ENCODE peak calls at places on chromosomes 4 and X, in six cellular contexts. One of them, this sample, is unnamed. For H3K9me3, the result is how much of the 10 kb centered on the place peaks cover.

GRCh38 chr4:99818661-99819060 is 2.0 kb downstream of the DAPP1 start:
- DNase-seq in IMR-90: no peak
- DNase-seq in naive thymus-derived CD4-positive, alpha-beta T cell: no peak
- DNase-seq in PC-3: no peak
- DNase-seq in HCT116: no peak
- DNase-seq in H9: no peak
- DNase-seq in this sample: no peak

GRCh38 chr4:121950680-121951569 is 935 bp downstream of the TRPC3 start:
- DNase-seq in IMR-90: peak
- DNase-seq in naive thymus-derived CD4-positive, alpha-beta T cell: no peak
- DNase-seq in PC-3: no peak
- DNase-seq in HCT116: no peak
- DNase-seq in H9: peak
- DNase-seq in this sample: no peak

GRCh38 chr4:13143704-13144103 is 340.4 kb downstream of the RAB28 start:
- DNase-seq in IMR-90: no peak
- DNase-seq in naive thymus-derived CD4-positive, alpha-beta T cell: no peak
- DNase-seq in PC-3: no peak
- DNase-seq in HCT116: no peak
- DNase-seq in H9: no peak
- DNase-seq in this sample: no peak

GRCh38 chr4:153151535-153152452 is 52.4 kb upstream of the TRIM2 start:
- DNase-seq in IMR-90: peak
- DNase-seq in naive thymus-derived CD4-positive, alpha-beta T cell: no peak
- DNase-seq in PC-3: peak
- DNase-seq in HCT116: no peak
- DNase-seq in H9: peak
- DNase-seq in this sample: peak

GRCh38 chr4:86894465-86894864 is 2.2 kb upstream of the C4orf36 start:
- DNase-seq in IMR-90: peak
- DNase-seq in naive thymus-derived CD4-positive, alpha-beta T cell: no peak
- DNase-seq in PC-3: peak
- DNase-seq in HCT116: no peak
- DNase-seq in H9: no peak
- DNase-seq in this sample: no peak

GRCh38 chr4:30720656-30721352 is 635 bp downstream of the PCDH7 start:
- DNase-seq in IMR-90: peak
- DNase-seq in naive thymus-derived CD4-positive, alpha-beta T cell: no peak
- DNase-seq in PC-3: peak
- DNase-seq in HCT116: no peak
- DNase-seq in H9: peak
- DNase-seq in this sample: no peak

GRCh38 chr4:76108467-76109181 is 34.1 kb downstream of the ART3 start:
- DNase-seq in IMR-90: no peak
- DNase-seq in naive thymus-derived CD4-positive, alpha-beta T cell: no peak
- DNase-seq in PC-3: peak
- DNase-seq in HCT116: no peak
- DNase-seq in H9: no peak
- DNase-seq in this sample: no peak

GRCh38 chrX:121260568-121261240 is 213.3 kb downstream of the GLUD2 start:
- DNase-seq in IMR-90: no peak
- DNase-seq in naive thymus-derived CD4-positive, alpha-beta T cell: no peak
- DNase-seq in PC-3: no peak
- DNase-seq in HCT116: no peak
- DNase-seq in H9: no peak
- DNase-seq in this sample: no peak

GRCh38 chr4:151921811-151922210 is 161.0 kb upstream of the GATB start:
- DNase-seq in IMR-90: peak
- DNase-seq in naive thymus-derived CD4-positive, alpha-beta T cell: no peak
- DNase-seq in PC-3: peak
- DNase-seq in HCT116: no peak
- DNase-seq in H9: no peak
- DNase-seq in this sample: no peak

GRCh38 chr4:110049951-110050925 is 137.6 kb downstream of the EGF start:
- DNase-seq in IMR-90: peak
- DNase-seq in naive thymus-derived CD4-positive, alpha-beta T cell: peak
- DNase-seq in PC-3: peak
- DNase-seq in HCT116: peak
- DNase-seq in H9: no peak
- DNase-seq in this sample: peak

GRCh38 chrX:1860936-1861670 is 246.2 kb downstream of the ASMT start:
- DNase-seq in IMR-90: no peak
- DNase-seq in naive thymus-derived CD4-positive, alpha-beta T cell: no peak
- DNase-seq in PC-3: no peak
- DNase-seq in HCT116: no peak
- DNase-seq in H9: no peak
- DNase-seq in this sample: no peak
- H3K9me3 ChIP-seq in IMR-90: under half
- H3K9me3 ChIP-seq in naive thymus-derived CD4-positive, alpha-beta T cell: under half
- H3K9me3 ChIP-seq in PC-3: under half
- H3K9me3 ChIP-seq in HCT116: under half
- H3K9me3 ChIP-seq in H9: under half
- H3K9me3 ChIP-seq in this sample: under half

DNA sequence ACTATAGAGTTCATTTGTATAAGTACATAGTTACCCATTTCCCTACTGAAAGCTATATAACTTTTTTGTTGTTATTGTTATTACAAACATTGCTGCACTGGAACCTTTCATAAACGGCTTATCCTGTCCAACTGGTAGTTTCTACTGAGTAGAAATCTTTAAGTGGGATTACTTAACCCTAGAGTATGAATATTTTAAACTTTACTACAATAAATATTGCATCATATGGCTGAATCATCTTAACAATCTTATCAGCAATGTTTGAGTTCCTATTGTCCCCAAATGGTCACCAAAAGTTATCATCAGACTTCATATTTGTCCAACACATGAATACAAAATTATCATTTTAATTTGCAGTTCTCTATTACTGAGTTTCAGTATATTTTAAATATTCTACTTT is 40.5 kb downstream of the LCORL start:
- DNase-seq in IMR-90: peak
- DNase-seq in naive thymus-derived CD4-positive, alpha-beta T cell: no peak
- DNase-seq in PC-3: peak
- DNase-seq in HCT116: no peak
- DNase-seq in H9: no peak
- DNase-seq in this sample: no peak
- H3K9me3 ChIP-seq in IMR-90: under half
- H3K9me3 ChIP-seq in naive thymus-derived CD4-positive, alpha-beta T cell: under half
- H3K9me3 ChIP-seq in PC-3: under half
- H3K9me3 ChIP-seq in HCT116: under half
- H3K9me3 ChIP-seq in H9: under half
- H3K9me3 ChIP-seq in this sample: under half

DNA sequence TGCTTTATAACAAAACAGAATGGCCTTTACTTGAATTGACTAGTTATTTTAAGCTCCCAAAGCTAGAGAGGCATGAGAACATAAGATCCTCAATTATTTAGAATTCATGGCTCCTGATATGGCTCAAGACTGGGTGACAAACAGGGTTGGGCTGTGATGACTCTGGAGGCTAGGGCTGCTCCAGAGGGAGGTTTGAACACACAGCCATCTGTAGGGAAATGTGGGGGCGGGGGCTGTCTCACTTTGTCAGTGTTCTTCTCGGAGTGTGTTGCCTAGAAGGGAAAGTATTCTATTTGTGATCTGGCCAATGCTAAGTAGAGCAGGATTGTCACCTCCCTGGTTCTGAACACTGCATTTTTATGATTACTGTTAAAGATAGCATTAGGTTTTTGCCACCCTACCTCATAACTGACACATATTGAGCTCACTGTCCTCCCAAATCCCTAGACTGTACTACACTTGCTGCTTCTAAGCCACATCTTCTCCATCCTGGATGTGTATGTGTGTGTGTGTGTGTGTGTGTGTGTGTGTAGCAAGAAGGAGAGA is 45.9 kb downstream of the VSIG4 start:
- DNase-seq in IMR-90: no peak
- DNase-seq in naive thymus-derived CD4-positive, alpha-beta T cell: no peak
- DNase-seq in PC-3: no peak
- DNase-seq in HCT116: no peak
- DNase-seq in H9: no peak
- DNase-seq in this sample: no peak
- H3K9me3 ChIP-seq in IMR-90: under half
- H3K9me3 ChIP-seq in naive thymus-derived CD4-positive, alpha-beta T cell: under half
- H3K9me3 ChIP-seq in PC-3: under half
- H3K9me3 ChIP-seq in HCT116: under half
- H3K9me3 ChIP-seq in H9: under half
- H3K9me3 ChIP-seq in this sample: under half

GRCh38 chrX:1105671-1106419 is 106.6 kb downstream of the CRLF2 start:
- DNase-seq in IMR-90: no peak
- DNase-seq in naive thymus-derived CD4-positive, alpha-beta T cell: no peak
- DNase-seq in PC-3: no peak
- DNase-seq in HCT116: no peak
- DNase-seq in H9: no peak
- DNase-seq in this sample: no peak
- H3K9me3 ChIP-seq in IMR-90: under half
- H3K9me3 ChIP-seq in naive thymus-derived CD4-positive, alpha-beta T cell: under half
- H3K9me3 ChIP-seq in PC-3: under half
- H3K9me3 ChIP-seq in HCT116: under half
- H3K9me3 ChIP-seq in H9: under half
- H3K9me3 ChIP-seq in this sample: under half

GRCh38 chrX:78622834-78623233 is 36.3 kb downstream of the RTL3 start:
- DNase-seq in IMR-90: no peak
- DNase-seq in naive thymus-derived CD4-positive, alpha-beta T cell: no peak
- DNase-seq in PC-3: no peak
- DNase-seq in HCT116: no peak
- DNase-seq in H9: no peak
- DNase-seq in this sample: no peak
- H3K9me3 ChIP-seq in IMR-90: under half
- H3K9me3 ChIP-seq in naive thymus-derived CD4-positive, alpha-beta T cell: under half
- H3K9me3 ChIP-seq in PC-3: under half
- H3K9me3 ChIP-seq in HCT116: under half
- H3K9me3 ChIP-seq in H9: under half
- H3K9me3 ChIP-seq in this sample: under half